ENCODE peak calls at places on chromosomes 5 and 9, in ten cellular contexts. X is WERI-Rb-1, O is left ventricle myocardium inferior, G is esophagus squamous epithelium, Q is GM23338, B is A673, V is breast epithelium, F is BJ, C is cardiac fibroblast, S is lung. E is an unnamed sample.

GRCh38 chr9:115022760-115023434 is 92.5 kb upstream of the TNFSF8 start:
- DNase-seq in X (no peak), O (no peak), G (no peak), Q (no peak), B (no peak), V (no peak), F (peak; percentile 81), C (peak; percentile 79), S (no peak), E (peak; percentile 86)

GRCh38 chr5:53481354-53481886 is 991 bp downstream of the FST start:
- DNase-seq in X (no peak), O (no peak), G (no peak), Q (no peak), B (no peak), V (no peak), F (no peak), C (peak; percentile 51), S (no peak), E (peak; percentile 47)

GRCh38 chr5:60541980-60542379 is 158.0 kb downstream of the DEPDC1B start:
- DNase-seq in X (no peak), O (no peak), G (no peak), Q (no peak), B (no peak), V (no peak), F (no peak), C (peak; percentile 59), S (no peak), E (peak; percentile 73)

GRCh38 chr9:4305065-4305481 is 5.2 kb upstream of the GLIS3 start:
- DNase-seq in X (no peak), O (no peak), G (no peak), Q (no peak), B (no peak), V (no peak), F (no peak), C (no peak), S (no peak), E (no peak)

GRCh38 chr5:159290741-159291140 is 27.7 kb downstream of the UBLCP1 start:
- DNase-seq in X (no peak), O (no peak), G (no peak), Q (no peak), B (no peak), V (no peak), F (no peak), C (no peak), S (no peak), E (peak; percentile 41)

GRCh38 chr9:130872912-130873503 is 23.6 kb downstream of the QRFP start:
- DNase-seq in X (no peak), O (peak; percentile 70), G (no peak), Q (no peak), B (no peak), V (no peak), F (no peak), C (no peak), S (no peak), E (no peak)

GRCh38 chr9:114266969-114267368 is 55.9 kb upstream of the ORM1 start:
- DNase-seq in X (no peak), O (no peak), G (no peak), Q (no peak), B (no peak), V (no peak), F (no peak), C (peak; percentile 32), S (no peak), E (peak; percentile 67)

GRCh38 chr5:169728-170094 is 21.6 kb upstream of the LRRC14B start:
- DNase-seq in X (peak; percentile 8), O (no peak), G (no peak), Q (no peak), B (no peak), V (no peak), F (no peak), C (no peak), S (no peak), E (no peak)

GRCh38 chr5:96144289-96144688 is 182.6 kb upstream of the ELL2 start:
- DNase-seq in X (no peak), O (no peak), G (no peak), Q (peak; percentile 94), B (no peak), V (no peak), F (no peak), C (no peak), S (no peak), E (no peak)

GRCh38 chr5:108028411-108028810 is 353.5 kb downstream of the FBXL17 start:
- DNase-seq in X (no peak), O (no peak), G (no peak), Q (peak; percentile 28), B (no peak), V (no peak), F (no peak), C (peak; percentile 47), S (no peak), E (no peak)

DNA sequence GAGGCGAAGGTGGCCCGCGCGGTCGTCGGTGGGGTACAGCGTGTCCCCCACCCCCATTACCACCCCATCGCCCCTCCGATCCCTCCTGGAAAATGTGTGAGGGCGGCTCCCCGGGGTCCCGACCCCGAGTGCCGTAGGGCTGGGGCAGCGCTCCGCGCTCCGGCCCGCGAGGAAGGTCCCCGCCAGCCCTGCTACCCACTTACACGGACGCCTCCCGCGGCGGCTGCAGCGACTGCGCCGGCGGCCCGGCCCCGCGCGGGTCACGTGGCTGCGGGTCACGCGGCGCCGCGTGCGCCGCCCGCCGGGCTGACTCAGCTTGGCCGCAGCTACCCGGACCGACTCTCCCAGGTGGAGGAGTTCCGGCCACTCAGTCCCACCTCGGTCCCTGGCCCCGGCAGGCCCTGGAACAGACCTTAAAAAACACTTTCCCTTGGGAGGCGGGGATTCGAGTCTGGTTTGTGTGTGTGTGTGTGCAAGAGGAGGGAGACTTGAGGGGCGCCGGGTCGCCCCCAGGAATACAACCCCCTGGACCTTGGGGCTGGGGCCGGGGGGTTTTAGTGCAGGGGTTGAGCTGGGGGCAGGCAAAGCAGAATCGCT is at the start of gene GNPDA1:
- DNase-seq in X (peak; percentile 84), O (peak; percentile 85), G (peak; percentile 10), Q (peak; percentile 72), B (peak; percentile 74), V (peak; percentile 76), F (no peak), C (peak; percentile 68), S (peak; percentile 77), E (peak; percentile 75)
- TF ChIP-seq CTCF in X (peak; percentile 0), O (peak; percentile 39), G (peak; percentile 40), Q (no peak), B (no peak), V (peak; percentile 39), F (no peak), C (no peak), S (no peak), E (no peak)

DNA sequence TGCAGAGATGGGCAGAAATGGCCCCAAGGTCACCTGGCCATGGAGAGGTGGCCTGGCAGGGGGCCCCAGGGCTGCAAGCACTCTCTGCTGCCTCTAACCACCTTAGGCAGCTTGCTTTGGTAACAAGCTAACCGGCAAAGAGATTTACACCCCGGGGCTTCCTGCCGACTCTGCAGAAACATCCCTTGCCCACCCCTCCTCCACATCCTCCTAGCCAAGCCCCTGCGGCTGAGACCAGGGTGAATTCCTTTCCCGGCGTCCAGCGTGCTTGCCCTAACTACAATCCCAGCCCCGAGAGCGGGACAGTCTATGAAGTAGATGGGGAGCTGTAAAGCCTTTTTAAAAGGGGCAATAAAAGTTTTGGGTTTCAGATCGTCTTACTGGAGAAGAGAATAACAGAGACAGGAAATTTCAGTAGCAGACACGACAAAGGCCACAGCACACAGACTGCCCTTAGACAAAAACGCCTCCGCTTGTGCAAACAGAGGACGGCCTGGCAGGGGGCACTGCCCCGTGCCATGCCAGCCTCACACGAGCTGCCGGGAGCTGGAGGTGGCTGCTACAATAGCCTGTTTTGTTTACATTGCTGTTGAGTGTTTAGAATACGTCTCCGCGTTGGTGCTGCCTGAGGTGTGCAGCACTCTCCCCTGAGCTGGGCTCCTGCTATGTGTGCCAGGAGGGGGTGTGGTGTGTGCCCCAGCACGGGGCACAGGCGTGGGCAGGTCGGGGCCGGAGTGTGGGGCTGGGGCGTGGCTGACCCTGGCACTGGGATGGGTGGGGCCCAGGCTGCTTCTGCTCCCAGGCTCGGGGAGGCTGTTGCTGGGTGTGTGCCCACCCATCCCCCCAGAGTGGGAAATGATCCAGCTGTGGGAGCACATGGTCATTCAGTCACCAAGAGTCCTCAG is 15.3 kb downstream of the MYMK start:
- DNase-seq in X (no peak), O (no peak), G (no peak), Q (peak; percentile 77), B (no peak), V (no peak), F (no peak), C (no peak), S (no peak), E (no peak)
- H3K4me3 ChIP-seq in X (no peak overlapping the region), O (no peak overlapping the region), G (no peak overlapping the region), Q (no peak overlapping the region), B (no peak overlapping the region), V (peak overlapping the region; percentile 13), F (no peak overlapping the region), C (no peak overlapping the region), S (no peak overlapping the region), E (no peak overlapping the region)

DNA sequence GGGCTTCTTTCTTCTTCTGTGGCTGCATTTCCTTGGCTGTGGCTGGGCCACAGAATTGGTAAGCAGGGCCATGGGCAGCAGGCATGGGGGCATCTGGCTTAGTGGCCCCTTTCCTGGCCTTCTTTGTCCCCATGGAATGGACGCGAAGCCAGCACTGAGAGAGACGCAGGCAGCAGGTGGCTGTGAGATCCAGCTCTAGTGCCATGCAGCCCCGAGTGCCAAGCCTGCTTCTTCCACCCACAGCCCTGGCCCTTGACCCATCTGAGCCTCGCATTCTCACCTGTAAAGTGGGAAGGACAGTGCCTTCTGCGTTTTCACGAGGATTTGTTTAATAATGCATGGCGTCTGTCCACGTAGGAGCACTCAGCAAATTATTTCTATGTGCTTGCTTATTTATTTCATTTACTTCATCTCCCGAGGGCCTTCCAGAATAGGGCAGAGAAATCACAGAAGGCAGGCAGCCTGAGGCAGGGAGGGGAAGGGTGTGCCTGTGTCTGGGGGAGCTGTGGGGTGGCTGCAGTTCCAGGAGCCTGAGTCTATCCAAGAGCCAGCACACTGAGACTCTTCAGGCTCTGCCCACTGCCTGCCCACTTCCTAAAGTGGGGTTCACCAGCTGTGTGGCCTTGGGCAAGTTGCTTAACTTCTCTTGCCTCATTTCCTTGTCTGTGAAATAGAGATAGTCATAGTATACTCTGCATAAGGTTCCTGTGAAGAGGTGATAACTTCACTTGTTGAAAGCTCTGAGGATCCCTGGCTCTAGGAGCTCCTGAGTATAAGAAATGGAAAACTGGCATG is 55.2 kb downstream of the NTNG2 start:
- DNase-seq in X (no peak), O (no peak), G (no peak), Q (no peak), B (no peak), V (no peak), F (no peak), C (no peak), S (no peak), E (no peak)
- TF ChIP-seq CTCF in X (no peak), O (no peak), G (no peak), Q (no peak), B (no peak), V (no peak), F (no peak), C (no peak), S (no peak), E (no peak)

DNA sequence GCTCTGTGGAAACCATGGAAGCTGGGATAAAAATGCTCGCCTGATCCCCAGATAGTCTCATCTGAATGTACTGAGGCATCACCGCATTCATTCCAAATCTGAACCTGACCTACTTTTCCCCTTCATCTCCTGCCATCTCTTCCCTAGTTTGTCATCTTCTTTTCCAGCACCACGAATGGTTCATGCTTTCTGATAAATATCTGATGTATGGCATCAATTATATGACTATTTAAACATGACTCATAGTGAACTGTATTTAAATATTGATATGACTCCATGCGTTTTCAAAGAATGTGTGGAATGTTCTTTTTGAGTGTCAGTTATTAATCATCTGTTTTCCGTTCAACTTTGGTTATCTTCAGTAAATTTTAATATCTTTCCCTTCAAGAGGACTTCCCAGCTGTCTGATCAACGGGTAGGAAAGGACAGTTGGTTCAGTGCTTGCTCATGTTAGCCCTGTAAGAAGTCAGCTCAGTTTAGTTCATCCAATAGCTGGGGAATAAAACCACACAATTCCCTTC is 21.1 kb downstream of the BASP1 start:
- DNase-seq in X (no peak), O (no peak), G (no peak), Q (no peak), B (peak; percentile 46), V (no peak), F (no peak), C (peak; percentile 73), S (no peak), E (peak; percentile 56)
- H3K4me3 ChIP-seq in X (no peak overlapping the region), O (no peak overlapping the region), G (no peak overlapping the region), Q (no peak overlapping the region), B (no peak overlapping the region), V (no peak overlapping the region), F (no peak overlapping the region), C (no peak overlapping the region), S (no peak overlapping the region), E (no peak overlapping the region)